ENCODE peak calls at places on chromosomes 1 and 21, in six cellular contexts. L, J, G, A, U and C are unnamed samples.

GRCh38 chr1:1788646-1789431 is 10.6 kb upstream of the NADK start:
- DNase-seq in L (peak), J (peak), G (no peak), A (peak), U (no peak), C (peak)

GRCh38 chr1:119483441-119484200 is 23.4 kb upstream of the HSD3B1 start:
- DNase-seq in L (no peak), J (no peak), G (no peak), A (no peak), U (no peak), C (no peak)

GRCh38 chr1:167904641-167905040 is 9.3 kb downstream of the ADCY10 start:
- DNase-seq in L (no peak), J (peak), G (peak), A (no peak), U (no peak), C (peak)

GRCh38 chr21:45465611-45466329 is 60.8 kb downstream of the COL18A1 start:
- DNase-seq in L (no peak), J (no peak), G (no peak), A (no peak), U (no peak), C (no peak)

GRCh38 chr1:203686091-203686632 is 59.5 kb downstream of the ATP2B4 start:
- DNase-seq in L (no peak), J (peak), G (no peak), A (no peak), U (no peak), C (peak)

GRCh38 chr21:33799378-33800090 is 116.1 kb downstream of the ATP5PO start:
- DNase-seq in L (peak), J (no peak), G (no peak), A (no peak), U (no peak), C (no peak)

GRCh38 chr1:181061891-181062777 is 26.4 kb upstream of the IER5 start:
- DNase-seq in L (no peak), J (no peak), G (no peak), A (no peak), U (no peak), C (no peak)

GRCh38 chr1:63980706-63981407 is 207.0 kb downstream of the ROR1 start:
- DNase-seq in L (no peak), J (no peak), G (no peak), A (no peak), U (no peak), C (peak)

GRCh38 chr1:14649976-14650375 is 51.5 kb downstream of the KAZN start:
- DNase-seq in L (no peak), J (no peak), G (no peak), A (no peak), U (no peak), C (no peak)

GRCh38 chr1:36513676-36514473 is 31.2 kb upstream of the CSF3R start:
- DNase-seq in L (no peak), J (no peak), G (no peak), A (peak), U (no peak), C (no peak)

GRCh38 chr1:95095833-95096217 is 21.3 kb upstream of the TLCD4 start:
- DNase-seq in L (no peak), J (peak), G (no peak), A (no peak), U (no peak), C (no peak)

GRCh38 chr1:147389532-147390184 is 147.2 kb downstream of the CHD1L start:
- DNase-seq in L (peak), J (peak), G (peak), A (peak), U (no peak), C (peak)

GRCh38 chr1:42886800-42887199 is 40.4 kb downstream of the ZNF691 start:
- DNase-seq in L (no peak), J (no peak), G (no peak), A (no peak), U (no peak), C (no peak)

GRCh38 chr1:15141933-15142647 is 11.5 kb upstream of the TMEM51 start:
- DNase-seq in L (no peak), J (peak), G (peak), A (no peak), U (no peak), C (peak)

GRCh38 chr1:5644281-5645134 is 347.7 kb downstream of the NPHP4 start:
- DNase-seq in L (no peak), J (no peak), G (no peak), A (no peak), U (no peak), C (no peak)